ENCODE peak calls at places on chromosomes 6 and 20, in eight cellular contexts. One of them, this sample, is unnamed.

GRCh38 chr20:59402697-59403096 is 102.3 kb downstream of the EDN3 start:
- DNase-seq in effector memory CD4-positive, alpha-beta T cell: no peak
- DNase-seq in BJ: no peak
- DNase-seq in GM12891: no peak
- DNase-seq in effector CD4-positive, alpha-beta T cell: no peak
- DNase-seq in AG04449: no peak
- DNase-seq in stimulated activated CD4-positive, alpha-beta T cell treated with anti-CD3 and anti-CD28 coated beads, Interleukin-2, amount 100 ng/mL, for 48 hours: no peak
- DNase-seq in NCI-H1092: no peak
- DNase-seq in this sample: no peak

GRCh38 chr20:24937579-24937978 is 11.5 kb upstream of the CST7 start:
- DNase-seq in GM12891: no peak
- DNase-seq in stimulated activated CD4-positive, alpha-beta T cell treated with anti-CD3 and anti-CD28 coated beads, Interleukin-2, amount 100 ng/mL, for 48 hours: no peak
- DNase-seq in effector CD4-positive, alpha-beta T cell: no peak
- DNase-seq in BJ: no peak
- DNase-seq in effector memory CD4-positive, alpha-beta T cell: no peak
- DNase-seq in AG04449: no peak
- DNase-seq in NCI-H1092: no peak
- DNase-seq in this sample: peak; percentile 4

GRCh38 chr20:33095249-33095648 is 15.8 kb downstream of the BPIFB4 start:
- DNase-seq in effector CD4-positive, alpha-beta T cell: no peak
- DNase-seq in AG04449: no peak
- DNase-seq in NCI-H1092: no peak
- DNase-seq in BJ: no peak
- DNase-seq in GM12891: no peak
- DNase-seq in effector memory CD4-positive, alpha-beta T cell: no peak
- DNase-seq in stimulated activated CD4-positive, alpha-beta T cell treated with anti-CD3 and anti-CD28 coated beads, Interleukin-2, amount 100 ng/mL, for 48 hours: no peak
- DNase-seq in this sample: no peak

GRCh38 chr6:138498575-138499302 is 555 bp downstream of the NHSL1 start:
- DNase-seq in effector memory CD4-positive, alpha-beta T cell: no peak
- DNase-seq in NCI-H1092: no peak
- DNase-seq in GM12891: no peak
- DNase-seq in BJ: no peak
- DNase-seq in AG04449: no peak
- DNase-seq in effector CD4-positive, alpha-beta T cell: no peak
- DNase-seq in stimulated activated CD4-positive, alpha-beta T cell treated with anti-CD3 and anti-CD28 coated beads, Interleukin-2, amount 100 ng/mL, for 48 hours: no peak
- DNase-seq in this sample: no peak

GRCh38 chr20:20956586-20956985 is 149.6 kb downstream of the LINC00237 start:
- DNase-seq in effector CD4-positive, alpha-beta T cell: no peak
- DNase-seq in NCI-H1092: peak; percentile 16
- DNase-seq in stimulated activated CD4-positive, alpha-beta T cell treated with anti-CD3 and anti-CD28 coated beads, Interleukin-2, amount 100 ng/mL, for 48 hours: no peak
- DNase-seq in BJ: no peak
- DNase-seq in effector memory CD4-positive, alpha-beta T cell: no peak
- DNase-seq in GM12891: no peak
- DNase-seq in AG04449: no peak
- DNase-seq in this sample: no peak

GRCh38 chr6:16238057-16238657 is at the start of gene GMPR:
- DNase-seq in effector memory CD4-positive, alpha-beta T cell: peak; percentile 58
- DNase-seq in stimulated activated CD4-positive, alpha-beta T cell treated with anti-CD3 and anti-CD28 coated beads, Interleukin-2, amount 100 ng/mL, for 48 hours: peak; percentile 66
- DNase-seq in NCI-H1092: no peak
- DNase-seq in BJ: no peak
- DNase-seq in effector CD4-positive, alpha-beta T cell: peak; percentile 49
- DNase-seq in GM12891: peak; percentile 65
- DNase-seq in AG04449: no peak
- DNase-seq in this sample: peak; percentile 78

GRCh38 chr6:159017757-159018559 is 18.0 kb upstream of the RSPH3 start:
- DNase-seq in effector memory CD4-positive, alpha-beta T cell: no peak
- DNase-seq in NCI-H1092: no peak
- DNase-seq in AG04449: no peak
- DNase-seq in effector CD4-positive, alpha-beta T cell: no peak
- DNase-seq in GM12891: no peak
- DNase-seq in BJ: no peak
- DNase-seq in stimulated activated CD4-positive, alpha-beta T cell treated with anti-CD3 and anti-CD28 coated beads, Interleukin-2, amount 100 ng/mL, for 48 hours: no peak
- DNase-seq in this sample: no peak

GRCh38 chr20:39291301-39291700 is 329.2 kb downstream of the DHX35 start:
- DNase-seq in effector CD4-positive, alpha-beta T cell: no peak
- DNase-seq in AG04449: no peak
- DNase-seq in NCI-H1092: no peak
- DNase-seq in effector memory CD4-positive, alpha-beta T cell: no peak
- DNase-seq in stimulated activated CD4-positive, alpha-beta T cell treated with anti-CD3 and anti-CD28 coated beads, Interleukin-2, amount 100 ng/mL, for 48 hours: no peak
- DNase-seq in GM12891: no peak
- DNase-seq in BJ: no peak
- DNase-seq in this sample: no peak

GRCh38 chr6:161029195-161029809 is 37.7 kb downstream of the MAP3K4 start:
- DNase-seq in GM12891: no peak
- DNase-seq in stimulated activated CD4-positive, alpha-beta T cell treated with anti-CD3 and anti-CD28 coated beads, Interleukin-2, amount 100 ng/mL, for 48 hours: no peak
- DNase-seq in effector CD4-positive, alpha-beta T cell: no peak
- DNase-seq in effector memory CD4-positive, alpha-beta T cell: no peak
- DNase-seq in BJ: peak; percentile 94
- DNase-seq in AG04449: peak; percentile 95
- DNase-seq in NCI-H1092: no peak
- DNase-seq in this sample: no peak

GRCh38 chr6:90212274-90212673 is 84.4 kb downstream of the BACH2 start:
- DNase-seq in effector memory CD4-positive, alpha-beta T cell: no peak
- DNase-seq in stimulated activated CD4-positive, alpha-beta T cell treated with anti-CD3 and anti-CD28 coated beads, Interleukin-2, amount 100 ng/mL, for 48 hours: no peak
- DNase-seq in NCI-H1092: no peak
- DNase-seq in GM12891: no peak
- DNase-seq in effector CD4-positive, alpha-beta T cell: no peak
- DNase-seq in BJ: no peak
- DNase-seq in AG04449: no peak
- DNase-seq in this sample: no peak

GRCh38 chr6:142810952-142811514 is 133.9 kb downstream of the HIVEP2 start:
- DNase-seq in effector memory CD4-positive, alpha-beta T cell: no peak
- DNase-seq in effector CD4-positive, alpha-beta T cell: no peak
- DNase-seq in BJ: peak; percentile 53
- DNase-seq in NCI-H1092: no peak
- DNase-seq in stimulated activated CD4-positive, alpha-beta T cell treated with anti-CD3 and anti-CD28 coated beads, Interleukin-2, amount 100 ng/mL, for 48 hours: no peak
- DNase-seq in AG04449: peak; percentile 67
- DNase-seq in GM12891: no peak
- DNase-seq in this sample: no peak

GRCh38 chr20:10603971-10604864 is 69.6 kb downstream of the JAG1 start:
- DNase-seq in BJ: peak; percentile 88
- DNase-seq in AG04449: peak; percentile 81
- DNase-seq in stimulated activated CD4-positive, alpha-beta T cell treated with anti-CD3 and anti-CD28 coated beads, Interleukin-2, amount 100 ng/mL, for 48 hours: no peak
- DNase-seq in GM12891: no peak
- DNase-seq in effector CD4-positive, alpha-beta T cell: no peak
- DNase-seq in NCI-H1092: no peak
- DNase-seq in effector memory CD4-positive, alpha-beta T cell: no peak
- DNase-seq in this sample: no peak

GRCh38 chr6:62669831-62670230 is 383.8 kb upstream of the KHDRBS2 start:
- DNase-seq in NCI-H1092: no peak
- DNase-seq in AG04449: no peak
- DNase-seq in effector memory CD4-positive, alpha-beta T cell: no peak
- DNase-seq in GM12891: no peak
- DNase-seq in stimulated activated CD4-positive, alpha-beta T cell treated with anti-CD3 and anti-CD28 coated beads, Interleukin-2, amount 100 ng/mL, for 48 hours: no peak
- DNase-seq in effector CD4-positive, alpha-beta T cell: no peak
- DNase-seq in BJ: no peak
- DNase-seq in this sample: no peak

GRCh38 chr6:81863123-81863522 is 110.6 kb upstream of the TENT5A start:
- DNase-seq in AG04449: no peak
- DNase-seq in effector memory CD4-positive, alpha-beta T cell: no peak
- DNase-seq in GM12891: no peak
- DNase-seq in NCI-H1092: no peak
- DNase-seq in stimulated activated CD4-positive, alpha-beta T cell treated with anti-CD3 and anti-CD28 coated beads, Interleukin-2, amount 100 ng/mL, for 48 hours: no peak
- DNase-seq in effector CD4-positive, alpha-beta T cell: no peak
- DNase-seq in BJ: no peak
- DNase-seq in this sample: no peak

GRCh38 chr6:71468038-71468437 is 179.4 kb downstream of the OGFRL1 start:
- DNase-seq in stimulated activated CD4-positive, alpha-beta T cell treated with anti-CD3 and anti-CD28 coated beads, Interleukin-2, amount 100 ng/mL, for 48 hours: no peak
- DNase-seq in BJ: no peak
- DNase-seq in NCI-H1092: no peak
- DNase-seq in GM12891: no peak
- DNase-seq in AG04449: no peak
- DNase-seq in effector CD4-positive, alpha-beta T cell: no peak
- DNase-seq in effector memory CD4-positive, alpha-beta T cell: no peak
- DNase-seq in this sample: no peak